ENCODE peak calls at places on chromosomes 12 and 14, in nine cellular contexts. F, R, H, K, B, Y, S, P and G are unnamed samples.

GRCh38 chr14:68762944-68763831 is 29.7 kb downstream of the ZFP36L1 start:
- DNase-seq in F (peak; percentile 93), R (peak; percentile 87), H (peak; percentile 94), K (no peak), B (no peak), Y (peak; percentile 90), S (peak; percentile 91), P (no peak), G (peak; percentile 53)

GRCh38 chr12:56029666-56030293 is 8.9 kb downstream of the IKZF4 start:
- DNase-seq in F (no peak), R (peak; percentile 37), H (no peak), K (no peak), B (no peak), Y (no peak), S (peak; percentile 59), P (no peak), G (no peak)

GRCh38 chr12:47808574-47809380 is 10.9 kb downstream of the HDAC7 start:
- DNase-seq in F (no peak), R (no peak), H (no peak), K (no peak), B (no peak), Y (peak; percentile 67), S (no peak), P (no peak), G (no peak)

GRCh38 chr14:63705561-63706070 is 22.2 kb downstream of the SGPP1 start:
- DNase-seq in F (no peak), R (no peak), H (no peak), K (no peak), B (no peak), Y (no peak), S (no peak), P (no peak), G (no peak)

GRCh38 chr12:21656931-21657335 is 709 bp downstream of the LDHB start:
- DNase-seq in F (no peak), R (peak; percentile 43), H (peak; percentile 41), K (peak; percentile 6), B (no peak), Y (no peak), S (peak; percentile 61), P (no peak), G (no peak)

GRCh38 chr14:96251656-96252155 is 4.3 kb upstream of the BDKRB1 start:
- DNase-seq in F (no peak), R (no peak), H (no peak), K (no peak), B (no peak), Y (no peak), S (no peak), P (no peak), G (no peak)

GRCh38 chr14:21026251-21026987 is 1.6 kb upstream of the NDRG2 start:
- DNase-seq in F (no peak), R (no peak), H (peak; percentile 71), K (no peak), B (no peak), Y (no peak), S (no peak), P (no peak), G (peak; percentile 31)

GRCh38 chr12:117671734-117672133 is 297.1 kb downstream of the KSR2 start:
- DNase-seq in F (no peak), R (no peak), H (no peak), K (peak; percentile 29), B (no peak), Y (no peak), S (peak; percentile 22), P (no peak), G (no peak)

GRCh38 chr12:63440063-63440462 is 228.2 kb downstream of the DPY19L2 start:
- DNase-seq in F (no peak), R (no peak), H (no peak), K (no peak), B (no peak), Y (no peak), S (no peak), P (no peak), G (no peak)

GRCh38 chr12:60144395-60144794 is 548.6 kb downstream of the SLC16A7 start:
- DNase-seq in F (no peak), R (no peak), H (no peak), K (no peak), B (no peak), Y (no peak), S (no peak), P (no peak), G (no peak)

GRCh38 chr12:46212108-46212982 is 56.5 kb downstream of the SLC38A1 start:
- DNase-seq in F (no peak), R (no peak), H (no peak), K (no peak), B (no peak), Y (no peak), S (no peak), P (no peak), G (no peak)

DNA sequence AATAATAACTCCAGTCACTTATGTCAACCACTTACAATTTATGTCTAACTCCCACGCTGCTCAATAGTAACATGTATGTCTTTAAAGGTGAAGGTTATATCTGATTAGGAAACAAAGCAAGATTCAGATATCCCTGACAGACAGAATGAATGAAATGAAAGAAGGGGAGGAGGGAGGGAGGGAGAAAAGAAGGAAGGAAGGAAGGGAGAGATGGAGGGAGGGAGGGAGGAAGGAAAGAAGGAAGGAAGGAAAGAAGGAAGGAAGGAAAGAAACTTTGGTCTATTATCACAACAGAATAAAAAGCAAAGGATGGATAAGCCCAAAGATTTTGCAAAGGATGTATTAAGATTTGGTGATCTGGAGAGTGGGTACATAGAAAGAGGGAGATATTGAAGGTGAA is 433.3 kb downstream of the PRKD1 start:
- DNase-seq in F (no peak), R (no peak), H (no peak), K (no peak), B (no peak), Y (no peak), S (no peak), P (no peak), G (no peak)
- H3K9me3 ChIP-seq in F (no peaks in the 10 kb centered on the region), R (peaks cover 6% of the 10 kb centered on the region), H (no peaks in the 10 kb centered on the region), K (peaks cover 16% of the 10 kb centered on the region), B (no peaks in the 10 kb centered on the region), Y (no peaks in the 10 kb centered on the region), S (no peaks in the 10 kb centered on the region), P (no peaks in the 10 kb centered on the region), G (no peaks in the 10 kb centered on the region)

GRCh38 chr12:7139213-7139612 is 9.0 kb downstream of the CLSTN3 start:
- DNase-seq in F (no peak), R (no peak), H (no peak), K (no peak), B (no peak), Y (no peak), S (no peak), P (no peak), G (no peak)

GRCh38 chr12:7137868-7138267 is 7.7 kb downstream of the CLSTN3 start:
- DNase-seq in F (no peak), R (no peak), H (no peak), K (no peak), B (no peak), Y (no peak), S (no peak), P (no peak), G (no peak)

GRCh38 chr12:7136676-7137075 is 6.5 kb downstream of the CLSTN3 start:
- DNase-seq in F (no peak), R (no peak), H (no peak), K (no peak), B (no peak), Y (peak; percentile 44), S (no peak), P (no peak), G (no peak)

GRCh38 chr12:7134371-7135166 is 4.4 kb downstream of the CLSTN3 start:
- DNase-seq in F (no peak), R (no peak), H (no peak), K (no peak), B (no peak), Y (peak; percentile 39), S (no peak), P (no peak), G (no peak)

DNA sequence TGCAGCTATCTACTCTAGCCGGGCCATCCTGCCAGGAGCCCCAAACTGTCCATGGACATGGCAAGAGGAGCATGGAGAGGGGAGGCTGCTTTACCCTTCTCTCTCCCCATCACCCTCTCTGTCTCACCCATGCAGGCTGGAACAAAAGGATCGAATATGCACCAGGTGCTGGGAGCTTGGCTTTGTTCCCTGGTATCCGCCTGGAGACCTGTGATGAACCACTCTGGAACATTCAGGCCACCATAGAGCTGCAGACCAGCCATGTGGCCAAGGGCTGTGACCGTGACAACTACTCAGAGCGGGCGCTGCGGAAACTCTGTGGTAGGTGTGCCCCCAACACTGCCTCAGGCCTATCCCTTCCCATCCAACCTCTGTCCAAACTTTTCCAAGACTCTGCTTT is 5.9 kb downstream of the CLSTN3 start:
- DNase-seq in F (no peak), R (no peak), H (no peak), K (no peak), B (no peak), Y (no peak), S (no peak), P (no peak), G (no peak)
- TF ChIP-seq CTCF in F (no peak), R (no peak), H (no peak), K (no peak), B (no peak), Y (no peak), S (no peak), P (no peak), G (no peak)

DNA sequence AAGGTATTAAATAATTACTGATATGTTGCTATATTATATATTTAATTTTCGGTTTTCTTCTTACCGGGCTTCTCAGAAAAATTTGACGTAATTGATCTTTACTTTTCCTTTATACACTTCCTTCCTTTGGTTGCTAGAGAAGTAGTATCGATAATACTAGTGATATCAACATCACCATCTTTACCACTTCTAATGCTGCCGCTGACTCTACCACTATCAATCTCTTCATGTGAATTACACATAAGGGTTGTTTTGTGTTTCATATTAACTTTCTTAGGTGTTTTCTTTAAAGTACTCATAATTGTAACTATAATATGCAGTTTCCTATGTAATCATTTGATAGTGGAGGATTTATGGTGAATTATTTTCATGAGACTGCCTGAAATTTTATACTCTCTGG is 30.9 kb upstream of the KLRF1 start:
- DNase-seq in F (no peak), R (no peak), H (no peak), K (no peak), B (no peak), Y (no peak), S (no peak), P (no peak), G (no peak)
- H3K4me1 ChIP-seq in F (no peaks in the 10 kb centered on the region), R (peaks cover 18% of the 10 kb centered on the region), H (no peaks in the 10 kb centered on the region), K (no peaks in the 10 kb centered on the region), B (no peaks in the 10 kb centered on the region), Y (no peaks in the 10 kb centered on the region), S (no peaks in the 10 kb centered on the region), P (no peaks in the 10 kb centered on the region), G (no peaks in the 10 kb centered on the region)

GRCh38 chr12:95773320-95773719 is 17.2 kb downstream of the NTN4 start:
- DNase-seq in F (no peak), R (no peak), H (no peak), K (no peak), B (no peak), Y (no peak), S (no peak), P (no peak), G (no peak)

DNA sequence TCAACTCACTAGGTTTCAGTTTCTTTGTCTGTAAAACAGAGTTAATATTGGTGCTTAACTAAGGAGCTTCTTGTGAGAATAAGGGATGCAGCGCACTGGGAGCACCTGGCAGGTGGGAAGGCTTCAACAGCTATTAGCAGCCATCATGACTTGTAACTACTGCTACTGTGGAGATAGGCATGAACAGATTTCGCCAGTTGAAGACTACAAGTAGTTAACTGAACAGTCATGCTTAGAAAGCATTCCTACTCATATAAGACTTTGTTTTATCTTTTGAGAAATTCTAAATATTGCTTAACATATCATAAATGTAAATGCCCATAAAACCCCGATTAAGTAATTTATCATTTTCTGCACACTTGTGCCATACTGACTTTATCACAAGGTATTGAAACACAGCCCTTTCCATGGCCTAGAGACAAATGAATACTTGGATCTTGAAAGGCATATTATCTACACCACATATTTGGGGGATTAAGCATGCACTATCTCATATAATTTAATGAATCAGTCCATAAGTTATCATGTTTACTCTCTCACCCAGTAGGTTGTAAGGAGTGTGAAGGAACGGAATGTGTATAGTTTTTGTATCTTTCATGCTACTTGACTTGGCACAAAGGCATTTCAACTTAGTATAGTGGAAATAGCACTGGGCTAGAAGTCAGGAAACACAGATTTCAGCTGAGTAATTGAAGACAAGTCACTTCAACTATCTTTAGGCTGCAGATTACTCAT is 16.1 kb downstream of the NTN4 start:
- DNase-seq in F (no peak), R (no peak), H (no peak), K (no peak), B (no peak), Y (no peak), S (no peak), P (no peak), G (no peak)
- H3K9me3 ChIP-seq in F (no peaks in the 10 kb centered on the region), R (peaks cover 5% of the 10 kb centered on the region), H (no peaks in the 10 kb centered on the region), K (no peaks in the 10 kb centered on the region), B (peaks cover 10% of the 10 kb centered on the region), Y (peaks cover 16% of the 10 kb centered on the region), S (no peaks in the 10 kb centered on the region), P (no peaks in the 10 kb centered on the region), G (no peaks in the 10 kb centered on the region)